ENCODE peak calls at places on chromosomes 6 and 20, in four cellular contexts. V, B, O and N are unnamed samples.

GRCh38 chr6:170129691-170130171 is 161.1 kb downstream of the DLL1 start:
- DNase-seq in V (no peak), B (no peak), O (peak), N (no peak)

GRCh38 chr6:135753196-135753595 is 98.3 kb upstream of the PDE7B start:
- DNase-seq in V (no peak), B (no peak), O (no peak), N (no peak)

GRCh38 chr6:160041608-160042007 is 72.7 kb downstream of the IGF2R start:
- DNase-seq in V (peak), B (peak), O (peak), N (peak)

GRCh38 chr6:36347635-36348034 is 10.9 kb upstream of the BNIP5 start:
- DNase-seq in V (no peak), B (peak), O (no peak), N (no peak)

GRCh38 chr20:46857061-46857831 is 37.4 kb upstream of the EYA2 start:
- DNase-seq in V (peak), B (no peak), O (no peak), N (no peak)

GRCh38 chr6:107645740-107646139 is 155.8 kb downstream of the SOBP start:
- DNase-seq in V (no peak), B (no peak), O (no peak), N (no peak)

GRCh38 chr6:160667854-160668481 is 3.9 kb upstream of the LPA start:
- DNase-seq in V (no peak), B (no peak), O (peak), N (no peak)

GRCh38 chr6:108027054-108027453 is 47.5 kb downstream of the OSTM1 start:
- DNase-seq in V (peak), B (no peak), O (no peak), N (no peak)

GRCh38 chr6:22007469-22007868 is 289.4 kb downstream of the PRL start:
- DNase-seq in V (no peak), B (no peak), O (no peak), N (no peak)

GRCh38 chr6:71393471-71393870 is 104.9 kb downstream of the OGFRL1 start:
- DNase-seq in V (peak), B (no peak), O (no peak), N (peak)

GRCh38 chr6:100803264-100803663 is 77.9 kb downstream of the ASCC3 start:
- DNase-seq in V (no peak), B (no peak), O (no peak), N (no peak)

GRCh38 chr20:39563406-39563805 is 601.3 kb downstream of the DHX35 start:
- DNase-seq in V (no peak), B (no peak), O (no peak), N (no peak)

GRCh38 chr6:104959453-104959858 is 2.5 kb downstream of the LIN28B start:
- DNase-seq in V (no peak), B (no peak), O (no peak), N (no peak)

GRCh38 chr20:60009826-60010616 is 51.8 kb downstream of the CDH26 start:
- DNase-seq in V (no peak), B (no peak), O (no peak), N (no peak)

GRCh38 chr20:58715709-58716475 is 23.3 kb downstream of the NPEPL1 start:
- DNase-seq in V (no peak), B (no peak), O (no peak), N (no peak)

GRCh38 chr6:155001482-155001881 is 6.4 kb downstream of the TIAM2 start:
- DNase-seq in V (peak), B (peak), O (no peak), N (no peak)

GRCh38 chr6:136956590-136957573 is 34.8 kb downstream of the SLC35D3 start:
- DNase-seq in V (no peak), B (no peak), O (no peak), N (no peak)

GRCh38 chr6:37168809-37169457 is 1.0 kb upstream of the PIM1 start:
- DNase-seq in V (no peak), B (no peak), O (peak), N (peak)

GRCh38 chr20:48476854-48477253 is 350.9 kb downstream of the PREX1 start:
- DNase-seq in V (no peak), B (no peak), O (no peak), N (no peak)

GRCh38 chr6:13573669-13574110 is 711 bp upstream of the SIRT5 start:
- DNase-seq in V (peak), B (peak), O (peak), N (peak)

GRCh38 chr6:43070028-43070632 is 6.0 kb upstream of the PTK7 start:
- DNase-seq in V (peak), B (no peak), O (peak), N (no peak)

GRCh38 chr6:89723046-89723445 is 84.5 kb upstream of the LYRM2 start:
- DNase-seq in V (no peak), B (no peak), O (no peak), N (no peak)

GRCh38 chr6:170434821-170435155 is 118.3 kb downstream of the PSMB1 start:
- DNase-seq in V (no peak), B (no peak), O (no peak), N (no peak)

GRCh38 chr20:56417911-56418310 is 5.9 kb downstream of the CASS4 start:
- DNase-seq in V (peak), B (peak), O (no peak), N (peak)

DNA sequence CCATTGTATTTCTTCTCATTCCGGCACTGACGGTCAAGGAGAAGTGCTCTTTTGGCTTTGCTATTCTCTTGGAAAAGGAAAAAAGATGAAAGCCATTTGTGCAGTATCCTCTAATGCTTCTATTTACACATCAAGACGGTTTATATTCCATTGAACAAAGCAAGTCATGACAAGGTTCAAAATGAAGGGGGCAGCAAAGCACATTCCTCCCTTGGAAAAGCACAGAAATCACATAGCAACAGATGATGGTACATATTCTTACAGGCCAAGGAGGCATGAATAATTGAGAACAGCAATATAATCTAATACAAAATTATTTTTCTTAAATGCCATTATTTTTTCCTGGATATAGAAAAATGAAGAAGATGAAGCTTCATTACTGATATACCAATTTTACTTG is 508.2 kb upstream of the JAG1 start:
- DNase-seq in V (no peak), B (no peak), O (no peak), N (no peak)
- TF ChIP-seq CTCF in V (no peak), B (no peak), O (no peak), N (no peak)

DNA sequence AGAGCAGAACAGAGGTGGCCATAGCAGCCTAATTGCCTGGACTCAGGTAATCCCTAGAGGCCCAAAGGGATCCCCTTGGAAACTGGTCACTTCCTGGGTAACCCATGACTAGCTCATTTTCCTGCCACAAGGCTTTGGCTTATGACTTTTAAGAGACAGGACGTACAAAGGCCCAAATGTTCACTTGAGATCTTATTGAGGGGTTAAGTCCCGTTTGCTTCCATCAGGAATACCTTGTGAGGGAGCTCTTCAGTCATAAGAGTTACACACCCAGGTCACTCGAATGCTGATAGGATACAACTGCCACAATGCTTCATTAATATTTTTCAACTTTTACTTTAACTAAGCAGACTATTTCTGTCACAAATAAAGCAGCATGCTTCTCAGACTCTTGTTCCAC is 51.7 kb downstream of the TMEM170B start:
- DNase-seq in V (no peak), B (no peak), O (no peak), N (no peak)
- TF ChIP-seq CTCF in V (no peak), B (no peak), O (no peak), N (no peak)

DNA sequence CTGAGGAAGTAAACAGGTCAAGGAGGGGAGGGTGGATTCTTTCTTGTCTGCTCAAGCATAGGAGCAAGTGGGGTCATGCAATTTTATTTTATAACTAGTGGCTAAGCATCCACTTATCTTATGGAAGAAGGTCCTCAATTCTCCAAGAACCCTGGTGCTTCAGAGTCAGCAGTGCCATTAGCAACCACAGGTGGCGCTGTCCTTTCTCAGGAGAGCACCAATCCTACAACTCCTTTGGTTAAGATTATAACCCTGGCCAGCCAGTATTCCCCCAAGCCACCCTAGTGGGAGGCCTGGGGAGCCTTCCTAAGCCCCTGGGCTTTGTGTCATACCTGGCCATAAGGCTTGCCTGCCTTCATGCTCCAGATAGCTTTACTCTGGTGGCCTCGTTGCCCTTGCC is 60.7 kb downstream of the PCSK2 start:
- DNase-seq in V (no peak), B (no peak), O (no peak), N (no peak)
- TF ChIP-seq CTCF in V (peak), B (peak), O (peak), N (peak)

DNA sequence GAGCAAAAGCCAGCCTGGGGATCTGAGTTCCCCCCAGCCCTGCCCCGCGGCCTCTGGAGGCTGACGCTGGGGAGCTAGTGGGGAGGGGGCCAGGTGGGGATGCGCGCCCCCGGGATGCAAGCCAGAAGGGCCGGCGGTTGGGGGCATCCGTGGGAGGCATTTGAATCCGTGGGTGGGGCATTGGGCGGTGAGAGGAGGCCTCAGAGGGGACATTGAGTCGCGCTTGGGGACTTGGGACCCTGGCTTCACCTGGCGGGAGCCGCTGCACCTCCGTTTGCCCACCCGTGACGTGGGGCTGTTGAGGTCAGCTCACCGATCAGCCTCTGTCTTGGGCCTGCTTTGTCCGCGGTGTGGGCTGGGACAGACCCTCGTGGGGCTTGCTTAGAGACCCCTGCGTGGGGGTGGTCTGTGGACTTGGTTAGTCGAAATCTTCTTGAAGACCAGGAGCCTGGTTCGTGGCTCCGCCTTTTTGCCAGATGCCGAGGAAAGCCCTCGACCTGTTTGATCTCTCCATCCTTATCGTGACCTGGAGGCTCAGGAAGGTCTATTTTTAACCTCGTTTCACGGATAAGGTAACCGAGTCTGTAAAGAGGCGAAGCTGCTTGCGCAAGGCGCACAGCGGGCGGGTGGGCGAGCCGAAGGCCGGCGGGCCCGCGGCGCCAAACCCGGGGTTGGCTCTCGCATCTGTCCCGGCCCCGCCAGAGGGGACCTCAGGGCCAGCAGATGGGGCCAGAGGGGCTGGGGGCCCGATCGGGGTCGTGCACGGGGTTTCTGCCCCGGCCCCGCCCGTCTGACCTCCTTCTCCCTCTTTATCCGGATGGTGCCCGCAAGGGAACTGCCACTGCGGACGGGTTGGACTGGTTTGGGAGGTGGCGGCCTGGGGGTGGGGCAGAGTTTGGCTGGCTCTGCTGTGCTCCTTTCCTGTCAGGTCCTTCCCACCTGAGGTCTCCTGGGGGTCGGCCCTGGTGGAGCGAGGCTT is 8.3 kb downstream of the FAM110A start:
- DNase-seq in V (no peak), B (no peak), O (peak), N (no peak)
- TF ChIP-seq CTCF in V (no peak), B (no peak), O (no peak), N (no peak)

GRCh38 chr6:151763303-151763702 is 44.2 kb upstream of the ESR1 start:
- DNase-seq in V (peak), B (peak), O (peak), N (peak)
- TF ChIP-seq CTCF in V (peak), B (peak), O (no peak), N (peak)

GRCh38 chr20:52476074-52476751 is 284.6 kb upstream of the ZFP64 start:
- DNase-seq in V (no peak), B (no peak), O (no peak), N (no peak)

GRCh38 chr20:52484438-52484837 is 292.9 kb upstream of the ZFP64 start:
- DNase-seq in V (peak), B (no peak), O (peak), N (peak)

GRCh38 chr20:52482049-52482448 is 290.5 kb upstream of the ZFP64 start:
- DNase-seq in V (no peak), B (no peak), O (no peak), N (no peak)

GRCh38 chr20:52483382-52483781 is 291.8 kb upstream of the ZFP64 start:
- DNase-seq in V (no peak), B (no peak), O (no peak), N (no peak)

DNA sequence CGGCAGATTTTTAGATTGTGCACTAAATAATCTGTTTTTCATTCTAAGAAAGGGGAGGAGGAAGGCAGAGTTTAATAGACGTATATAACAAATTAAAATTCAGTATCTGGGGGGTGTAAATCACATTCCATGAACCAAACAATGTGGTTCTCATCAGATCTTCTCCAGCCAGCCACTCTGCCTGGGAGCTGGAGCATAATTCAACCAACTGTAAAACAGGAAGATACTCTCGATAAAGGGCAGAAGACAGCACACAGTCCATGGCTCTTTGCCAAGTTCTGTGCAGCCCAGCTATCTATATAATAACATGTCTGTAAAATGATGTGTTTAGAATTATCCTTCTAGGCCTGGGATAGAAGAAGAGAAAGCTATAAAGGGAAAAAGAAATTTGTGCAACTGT is 289.9 kb upstream of the ZFP64 start:
- DNase-seq in V (no peak), B (no peak), O (no peak), N (no peak)
- TF ChIP-seq CTCF in V (no peak), B (no peak), O (no peak), N (no peak)

GRCh38 chr20:36030143-36030542 is 61.8 kb downstream of the CNBD2 start:
- DNase-seq in V (no peak), B (no peak), O (no peak), N (no peak)
- TF ChIP-seq CTCF in V (no peak), B (no peak), O (no peak), N (no peak)

GRCh38 chr20:32946629-32947028 is 57.6 kb downstream of the SUN5 start:
- DNase-seq in V (no peak), B (no peak), O (no peak), N (no peak)

GRCh38 chr20:32943490-32944052 is 60.7 kb downstream of the SUN5 start:
- DNase-seq in V (no peak), B (no peak), O (no peak), N (no peak)

GRCh38 chr20:32941155-32941885 is 62.9 kb downstream of the SUN5 start:
- DNase-seq in V (peak), B (no peak), O (no peak), N (no peak)

DNA sequence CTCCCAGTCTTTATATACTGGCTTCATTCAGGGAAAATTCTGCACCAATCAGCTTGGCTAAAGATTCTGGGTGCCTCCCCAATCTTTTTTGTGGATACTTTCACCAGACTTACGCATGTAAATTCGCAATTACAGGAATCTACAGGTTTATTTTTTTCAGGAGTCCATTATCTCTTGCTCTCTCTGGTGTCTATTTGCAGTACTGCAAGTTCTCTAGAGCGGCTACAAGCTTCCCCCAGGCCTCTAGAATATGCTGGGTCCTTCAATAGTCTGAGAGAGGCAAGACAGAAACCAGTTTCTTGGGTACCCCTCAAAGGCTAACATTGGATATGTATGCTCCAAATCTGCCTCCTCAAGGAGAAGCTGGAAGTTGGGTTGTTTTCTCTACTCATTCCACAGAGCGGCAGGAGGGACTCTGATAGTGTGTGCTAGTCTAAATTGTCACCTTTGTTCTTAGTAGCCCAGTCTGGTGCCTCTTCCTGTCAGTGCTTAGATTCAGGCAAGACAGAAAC is 58.5 kb downstream of the SUN5 start:
- DNase-seq in V (peak), B (peak), O (peak), N (peak)
- TF ChIP-seq CTCF in V (peak), B (peak), O (peak), N (peak)

GRCh38 chr20:22308934-22309333 is 275.4 kb downstream of the FOXA2 start:
- DNase-seq in V (no peak), B (no peak), O (no peak), N (no peak)

GRCh38 chr20:22305391-22305790 is 279.0 kb downstream of the FOXA2 start:
- DNase-seq in V (no peak), B (no peak), O (no peak), N (no peak)

GRCh38 chr20:22302039-22302438 is 282.3 kb downstream of the FOXA2 start:
- DNase-seq in V (no peak), B (no peak), O (no peak), N (no peak)

DNA sequence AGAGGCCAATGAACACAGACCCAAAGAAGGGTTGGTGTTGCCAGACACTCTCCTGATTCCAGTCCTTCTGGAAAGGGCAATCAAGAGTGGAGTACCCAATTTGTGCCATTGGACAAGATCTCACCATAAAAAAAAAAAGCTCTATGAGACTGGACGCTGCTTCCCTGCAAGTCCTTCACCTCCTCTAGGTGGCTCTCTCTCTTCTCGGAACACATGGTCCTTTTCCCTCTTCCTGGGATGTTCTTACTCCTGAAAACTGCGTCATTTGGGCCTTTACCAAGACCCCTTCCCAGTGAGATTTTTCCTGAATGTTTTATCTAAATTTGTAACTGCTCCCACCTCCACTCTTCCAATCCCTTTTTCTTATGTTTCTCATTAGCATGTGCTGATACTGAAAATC is 280.8 kb downstream of the FOXA2 start:
- DNase-seq in V (no peak), B (no peak), O (no peak), N (no peak)
- TF ChIP-seq CTCF in V (peak), B (no peak), O (peak), N (no peak)

GRCh38 chr6:143545165-143545564 is 33.6 kb upstream of the FUCA2 start:
- DNase-seq in V (no peak), B (no peak), O (no peak), N (no peak)

GRCh38 chr6:143545976-143546547 is 34.5 kb upstream of the FUCA2 start:
- DNase-seq in V (peak), B (no peak), O (no peak), N (peak)

GRCh38 chr6:143544019-143544681 is 32.6 kb upstream of the FUCA2 start:
- DNase-seq in V (no peak), B (no peak), O (no peak), N (no peak)

GRCh38 chr6:143549221-143549620 is 37.7 kb upstream of the FUCA2 start:
- DNase-seq in V (no peak), B (no peak), O (no peak), N (no peak)

DNA sequence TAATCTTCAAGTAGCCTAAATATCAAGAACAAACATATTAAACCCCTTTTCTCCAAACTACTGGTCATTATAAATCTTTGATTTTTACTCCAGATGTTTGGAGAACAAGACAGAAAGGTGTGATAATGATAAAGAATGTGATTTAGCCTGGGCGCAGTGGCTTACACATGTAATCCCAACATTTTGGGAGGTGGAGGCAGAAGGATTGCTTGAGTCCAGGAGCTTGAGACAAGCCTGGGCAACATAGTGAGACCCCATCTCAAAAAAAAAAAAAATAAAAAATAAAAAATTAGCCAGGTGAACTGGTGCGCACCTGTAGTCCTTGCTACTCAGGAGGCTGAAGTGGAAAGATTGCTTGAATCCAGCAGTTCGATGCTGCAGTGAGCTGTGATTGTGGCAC is 35.1 kb upstream of the FUCA2 start:
- DNase-seq in V (no peak), B (no peak), O (no peak), N (no peak)
- TF ChIP-seq CTCF in V (no peak), B (no peak), O (no peak), N (no peak)